ENCODE peak calls at places on chromosomes 13 and 19, in eight cellular contexts. Q is HCT116, S is upper lobe of left lung, E is GM23338, V is Panc1, X is spleen, Z is stomach, B is prostate gland. F is an unnamed sample.

GRCh38 chr19:13986348-13986904 is 19.7 kb downstream of the RFX1 start:
- DNase-seq in Z (peak), B (peak), Q (no peak), X (peak), V (no peak), E (peak), S (peak), F (no peak)

GRCh38 chr13:110470272-110471009 is 91.1 kb downstream of the RAB20 start:
- DNase-seq in Z (no peak), S (peak), Q (no peak), B (no peak), V (no peak), E (no peak), X (no peak), F (no peak)

GRCh38 chr13:35648109-35648508 is 171.6 kb upstream of the MAB21L1 start:
- DNase-seq in X (no peak), Q (no peak), Z (no peak), E (no peak), S (no peak), B (no peak), V (no peak), F (no peak)

GRCh38 chr13:50797081-50797480 is 46.4 kb downstream of the DLEU7 start:
- DNase-seq in Z (no peak), E (no peak), S (no peak), Q (no peak), X (no peak), V (no peak), B (no peak), F (no peak)

GRCh38 chr13:66532146-66532545 is 698.0 kb downstream of the PCDH9 start:
- DNase-seq in S (no peak), X (no peak), B (no peak), E (no peak), Q (no peak), Z (no peak), V (no peak), F (no peak)

GRCh38 chr19:42252365-42253244 is 2.3 kb downstream of the ERF start:
- DNase-seq in Q (no peak), X (peak), Z (no peak), V (no peak), B (no peak), S (peak), E (peak), F (no peak)

GRCh38 chr13:68995972-68996670 is 1111.5 kb upstream of the ATXN8OS start:
- DNase-seq in V (no peak), X (no peak), S (no peak), E (peak), B (no peak), Q (no peak), Z (no peak), F (no peak)

GRCh38 chr19:39126593-39127187 is 1.1 kb downstream of the PAK4 start:
- DNase-seq in B (peak), X (no peak), V (no peak), Z (peak), E (no peak), S (peak), Q (no peak), F (no peak)

GRCh38 chr13:74201530-74201929 is 67.3 kb upstream of the KLF12 start:
- DNase-seq in B (no peak), Z (no peak), X (no peak), E (no peak), S (no peak), Q (no peak), V (no peak), F (no peak)

GRCh38 chr13:28533441-28534166 is 38.7 kb upstream of the FLT1 start:
- DNase-seq in E (no peak), S (no peak), Q (no peak), X (no peak), Z (no peak), V (no peak), B (no peak), F (no peak)

GRCh38 chr19:5926641-5927438 is 12.8 kb downstream of the CAPS start:
- DNase-seq in B (no peak), E (no peak), Z (no peak), S (no peak), V (no peak), Q (no peak), X (no peak), F (peak)

GRCh38 chr13:24627864-24628418 is 52.3 kb upstream of the ATP12A start:
- DNase-seq in S (no peak), B (no peak), X (no peak), Q (no peak), V (no peak), E (no peak), Z (no peak), F (no peak)

GRCh38 chr13:90055121-90055520 is 1292.4 kb upstream of the MIR17HG start:
- DNase-seq in V (no peak), Q (peak), X (no peak), S (no peak), E (no peak), Z (no peak), B (peak), F (no peak)

GRCh38 chr13:75769141-75769905 is 133.2 kb downstream of the LMO7 start:
- DNase-seq in X (no peak), B (no peak), Q (no peak), V (no peak), E (no peak), S (no peak), Z (no peak), F (no peak)

GRCh38 chr13:57632276-57633140 is 964 bp downstream of the PCDH17 start:
- DNase-seq in S (no peak), Z (no peak), B (no peak), Q (no peak), E (peak), V (no peak), X (peak), F (no peak)

GRCh38 chr19:48925240-48925843 is 8.2 kb upstream of the DHDH start:
- DNase-seq in Z (no peak), V (peak), S (peak), B (no peak), X (no peak), E (no peak), Q (peak), F (no peak)

GRCh38 chr13:24745861-24746617 is 17.9 kb upstream of the RNF17 start:
- DNase-seq in E (peak), X (no peak), Z (no peak), V (no peak), S (no peak), Q (no peak), B (no peak), F (no peak)

GRCh38 chr13:30224732-30225131 is 82.6 kb downstream of the KATNAL1 start:
- DNase-seq in E (no peak), Z (no peak), S (no peak), V (peak), B (no peak), X (no peak), Q (peak), F (no peak)

GRCh38 chr13:33637978-33638743 is 179.8 kb upstream of the RFC3 start:
- DNase-seq in Z (no peak), B (no peak), E (peak), X (no peak), S (no peak), Q (no peak), V (no peak), F (no peak)

GRCh38 chr13:113049981-113050380 is 55.6 kb upstream of the F7 start:
- DNase-seq in S (no peak), Q (no peak), V (no peak), Z (no peak), X (peak), E (no peak), B (no peak), F (no peak)

GRCh38 chr13:31699650-31700049 is 39.7 kb upstream of the RXFP2 start:
- DNase-seq in B (no peak), V (no peak), Z (no peak), S (no peak), Q (no peak), X (no peak), E (peak), F (no peak)

GRCh38 chr13:96248103-96248502 is 158.2 kb downstream of the HS6ST3 start:
- DNase-seq in V (no peak), Q (no peak), Z (no peak), B (no peak), E (peak), X (no peak), S (no peak), F (no peak)

GRCh38 chr13:110913322-110913721 is 1.5 kb downstream of the ANKRD10 start:
- DNase-seq in B (peak), Q (no peak), E (no peak), V (no peak), Z (peak), X (no peak), S (peak), F (no peak)

GRCh38 chr13:91017669-91018053 is 329.8 kb upstream of the MIR17HG start:
- DNase-seq in Z (no peak), E (peak), S (no peak), X (no peak), B (no peak), Q (peak), V (no peak), F (no peak)

GRCh38 chr19:13152854-13153626 is 2.8 kb downstream of the IER2 start:
- DNase-seq in S (peak), X (peak), E (peak), Q (peak), Z (peak), B (peak), V (no peak), F (peak)

GRCh38 chr19:4555657-4556561 is 3.6 kb downstream of the SEMA6B start:
- DNase-seq in X (no peak), Q (peak), E (peak), S (no peak), Z (no peak), B (no peak), V (no peak), F (no peak)

GRCh38 chr19:55383789-55384575 is at the start of gene TMEM238:
- DNase-seq in Z (peak), X (peak), Q (no peak), E (peak), V (no peak), B (peak), S (peak), F (peak)

GRCh38 chr19:41872384-41872774 is 4.7 kb upstream of the CD79A start:
- DNase-seq in Q (no peak), B (no peak), Z (no peak), V (no peak), S (no peak), X (no peak), E (no peak), F (no peak)

DNA sequence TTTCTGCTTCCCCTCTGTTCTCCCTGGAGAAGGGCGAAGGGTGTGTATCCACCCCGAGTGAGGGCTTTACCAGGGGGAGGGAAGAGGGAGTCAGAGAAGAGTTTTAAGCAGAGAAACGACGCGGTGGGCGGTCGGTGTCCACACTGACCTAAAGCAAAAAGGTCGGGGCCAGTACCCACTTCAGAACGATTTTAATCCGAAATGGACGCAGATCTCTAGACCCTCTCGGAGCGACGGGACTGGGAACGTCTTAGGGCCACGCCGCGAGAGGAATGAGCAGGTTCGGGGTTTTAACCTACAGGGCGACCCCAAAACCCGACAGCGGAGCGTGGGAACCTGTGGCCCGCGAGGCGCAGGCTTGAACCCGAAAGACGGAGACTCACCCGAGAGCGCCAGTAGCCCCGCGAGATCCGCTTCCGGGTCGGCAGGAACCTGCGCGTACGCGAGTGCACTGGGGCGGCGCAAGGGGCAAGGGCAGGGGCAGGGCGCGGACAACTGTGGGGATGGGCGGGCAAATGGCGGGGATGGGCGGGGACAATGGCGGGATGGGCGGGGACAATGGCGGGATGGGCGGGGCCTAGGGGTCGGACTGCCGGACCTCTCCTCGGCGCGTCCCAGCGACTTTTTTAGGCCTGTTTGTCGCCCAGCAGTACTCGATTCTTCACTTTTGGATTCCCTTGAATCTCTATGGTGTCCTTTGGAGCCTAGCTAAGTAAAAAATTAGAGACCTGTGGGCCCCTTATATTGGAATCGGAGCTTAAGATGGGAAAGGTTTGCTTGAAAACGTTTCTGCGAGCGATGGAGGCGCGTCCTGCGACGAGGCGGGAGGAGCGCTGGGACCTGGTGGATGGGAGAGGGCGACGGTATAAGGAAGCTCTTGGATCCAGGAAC is at the start of gene ZNF677:
- DNase-seq in E (peak), Z (peak), B (peak), V (peak), Q (no peak), X (peak), S (peak), F (peak)
- TF ChIP-seq POLR2AphosphoS5 in E (peak), Z (peak), B (peak), V (peak), Q (no peak), X (peak), S (peak), F (peak)

DNA sequence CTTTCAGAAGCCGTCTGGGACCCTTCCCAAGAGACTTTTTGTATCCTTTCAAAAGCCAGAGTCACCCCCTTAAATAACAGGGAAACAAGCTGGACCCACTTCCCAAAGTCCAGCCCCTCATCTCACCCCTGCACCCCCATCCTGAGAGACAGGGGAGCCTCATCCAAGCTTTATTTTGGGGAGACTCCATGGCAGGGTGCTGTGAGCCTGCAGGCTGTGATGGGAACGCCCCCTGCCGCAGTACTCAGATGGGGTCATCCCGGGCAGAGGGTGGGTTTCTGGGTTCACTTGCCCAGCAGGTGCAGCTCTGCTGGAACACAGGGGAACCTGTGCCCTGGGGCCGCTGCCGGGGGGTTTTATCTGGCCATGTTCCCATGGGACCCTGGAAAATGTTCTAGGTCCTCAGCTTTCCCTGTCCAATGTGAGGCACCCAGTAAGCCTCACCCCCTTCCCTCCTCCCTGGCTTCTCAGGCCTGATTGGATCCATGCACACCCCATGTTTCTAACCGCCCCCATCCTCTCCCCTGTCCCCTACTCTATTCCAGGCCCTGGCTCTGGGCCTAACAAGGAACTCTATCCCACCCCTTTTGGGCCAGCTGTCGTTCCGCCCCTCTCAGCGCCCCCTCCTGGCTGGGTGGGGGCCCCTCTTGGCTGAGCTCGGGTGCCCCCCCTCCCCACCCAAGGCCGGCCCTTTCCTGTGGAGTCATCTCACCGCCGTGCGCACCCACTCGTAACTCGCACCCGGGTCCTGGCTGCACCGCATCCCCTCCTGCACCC is 1.0 kb downstream of the HIF3A start:
- DNase-seq in B (peak), S (peak), Q (no peak), Z (peak), E (no peak), V (no peak), X (no peak), F (peak)
- H3K27ac ChIP-seq in B (peak), S (peak), Q (no peak), Z (peak), E (no peak), V (no peak), X (peak), F (peak)

GRCh38 chr19:46862504-46862835 is 1.7 kb downstream of the ARHGAP35 start:
- DNase-seq in E (no peak), Z (no peak), X (no peak), Q (no peak), B (no peak), S (no peak), V (no peak), F (no peak)

GRCh38 chr19:46860846-46861690 is at the start of gene ARHGAP35:
- DNase-seq in V (no peak), X (peak), Z (no peak), Q (no peak), B (no peak), S (peak), E (peak), F (no peak)

GRCh38 chr19:46860125-46860845 is 512 bp upstream of the ARHGAP35 start:
- DNase-seq in B (peak), E (peak), Q (peak), V (no peak), X (peak), S (peak), Z (peak), F (peak)

GRCh38 chr19:46861691-46862503 is 1.1 kb downstream of the ARHGAP35 start:
- DNase-seq in S (no peak), E (peak), Q (no peak), Z (peak), V (no peak), X (no peak), B (no peak), F (no peak)

GRCh38 chr19:46859637-46860124 is 1.1 kb upstream of the ARHGAP35 start:
- DNase-seq in Q (no peak), E (no peak), S (no peak), Z (peak), B (no peak), X (no peak), V (no peak), F (peak)
- TF ChIP-seq POLR2AphosphoS5 in Q (no peak), E (peak), S (no peak), Z (no peak), B (no peak), X (no peak), V (peak), F (peak)

DNA sequence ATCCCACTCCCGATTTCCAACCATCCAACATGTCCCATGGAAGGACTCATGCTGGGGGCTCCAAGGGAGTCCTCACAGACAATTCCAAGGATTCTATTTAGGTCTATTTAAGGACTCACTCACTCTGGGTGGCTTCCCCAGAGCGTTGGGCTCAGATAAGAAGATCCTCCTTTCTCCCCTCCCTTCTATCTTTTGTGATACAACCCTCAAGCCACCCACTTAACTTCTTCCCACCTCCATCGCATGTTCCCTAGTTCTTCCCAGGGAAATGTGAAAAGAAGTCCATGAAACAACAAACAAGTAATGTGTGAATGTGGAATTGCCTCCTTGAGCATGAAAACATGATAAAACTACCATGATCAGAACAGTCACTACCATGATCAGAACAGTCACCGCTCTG is 29.4 kb downstream of the INSR start:
- DNase-seq in B (no peak), Z (no peak), S (no peak), V (no peak), E (no peak), Q (no peak), X (no peak), F (no peak)
- H3K27ac ChIP-seq in B (peak), Z (no peak), S (peak), V (no peak), E (no peak), Q (no peak), X (peak), F (peak)

GRCh38 chr19:52601025-52601973 is 31.2 kb downstream of the ZNF701 start:
- DNase-seq in V (peak), X (peak), S (peak), B (peak), Q (peak), E (peak), Z (peak), F (peak)
- TF ChIP-seq POLR2AphosphoS5 in V (peak), X (peak), S (peak), B (peak), Q (peak), E (peak), Z (peak), F (no peak)

GRCh38 chr19:18730885-18731513 is 47.5 kb downstream of the CRTC1 start:
- DNase-seq in Q (no peak), V (no peak), E (no peak), Z (no peak), B (no peak), S (no peak), X (no peak), F (no peak)

GRCh38 chr19:18731562-18732008 is 48.1 kb downstream of the CRTC1 start:
- DNase-seq in X (no peak), Z (peak), B (no peak), Q (no peak), V (no peak), E (no peak), S (no peak), F (no peak)

GRCh38 chr19:18735752-18736151 is 52.3 kb downstream of the CRTC1 start:
- DNase-seq in B (no peak), Z (no peak), X (no peak), E (no peak), V (no peak), Q (no peak), S (no peak), F (no peak)

GRCh38 chr19:18735324-18735723 is 51.8 kb downstream of the CRTC1 start:
- DNase-seq in S (no peak), Q (no peak), V (no peak), Z (no peak), E (no peak), B (no peak), X (no peak), F (no peak)

GRCh38 chr19:18733196-18733647 is 49.7 kb downstream of the CRTC1 start:
- DNase-seq in S (no peak), Z (peak), B (no peak), X (no peak), Q (no peak), V (no peak), E (no peak), F (no peak)
- H3K27ac ChIP-seq in S (no peak), Z (peak), B (no peak), X (no peak), Q (no peak), V (no peak), E (no peak), F (no peak)

DNA sequence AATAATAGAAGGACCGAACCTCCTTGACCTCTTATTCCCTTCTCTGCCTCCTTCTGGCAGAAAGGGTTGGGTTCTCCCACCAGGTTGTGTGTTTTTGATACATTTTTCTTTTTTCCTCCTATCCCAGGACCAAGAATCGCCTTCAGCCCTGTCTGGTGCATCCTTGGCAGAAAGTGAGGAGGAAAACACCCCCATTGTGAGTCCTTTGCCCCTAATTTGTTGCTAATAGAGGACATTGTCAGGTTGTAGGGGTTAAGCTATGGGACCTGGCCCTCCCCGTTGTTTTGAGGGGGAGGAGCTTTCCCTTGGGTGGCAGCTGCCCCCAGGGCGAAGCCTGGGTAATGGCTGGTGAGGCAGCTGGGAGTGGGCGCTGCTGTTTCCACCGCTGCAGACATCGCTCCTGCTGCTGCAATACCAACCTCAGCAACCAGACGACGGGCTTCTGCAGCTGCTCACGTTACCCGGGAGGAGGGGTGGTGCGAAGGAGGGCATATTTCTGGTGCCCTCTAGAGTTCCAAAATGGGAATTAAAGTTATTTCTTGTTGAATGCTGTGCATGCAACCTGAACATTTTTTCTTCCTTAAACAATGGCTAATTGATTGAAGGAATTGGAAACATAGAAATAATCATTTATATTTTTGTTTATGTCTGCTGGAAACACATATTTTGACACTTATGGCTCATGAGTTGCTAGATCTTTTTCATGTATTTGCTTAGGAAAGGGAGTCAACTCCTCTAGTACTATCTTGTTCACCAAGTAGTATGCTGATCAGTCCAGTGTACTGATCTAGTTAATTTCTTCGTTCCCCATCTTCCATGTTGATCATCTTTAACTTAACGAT is 1.5 kb downstream of the ZMYM2 start:
- DNase-seq in Z (peak), S (peak), V (peak), E (peak), X (peak), B (peak), Q (peak), F (peak)
- TF ChIP-seq POLR2AphosphoS5 in Z (peak), S (peak), V (peak), E (peak), X (peak), B (peak), Q (peak), F (peak)